ENCODE peak calls at places on chromosomes 6 and 20, in five cellular contexts. One of them, this sample, is unnamed.

GRCh38 chr6:143325379-143326140 is 124.9 kb downstream of the ADAT2 start:
- DNase-seq in body of pancreas: no peak
- DNase-seq in keratinocyte: peak; percentile 88
- DNase-seq in colonic mucosa: no peak
- DNase-seq in heart left ventricle: no peak
- DNase-seq in this sample: no peak

GRCh38 chr20:11178946-11179654 is 505.3 kb upstream of the JAG1 start:
- DNase-seq in body of pancreas: no peak
- DNase-seq in keratinocyte: peak; percentile 87
- DNase-seq in colonic mucosa: no peak
- DNase-seq in heart left ventricle: no peak
- DNase-seq in this sample: no peak

GRCh38 chr6:2558098-2558770 is 192.5 kb downstream of the MYLK4 start:
- DNase-seq in body of pancreas: no peak
- DNase-seq in keratinocyte: no peak
- DNase-seq in colonic mucosa: no peak
- DNase-seq in heart left ventricle: no peak
- DNase-seq in this sample: no peak

GRCh38 chr20:62737271-62737761 is 28.7 kb downstream of the NTSR1 start:
- DNase-seq in body of pancreas: no peak
- DNase-seq in keratinocyte: no peak
- DNase-seq in colonic mucosa: no peak
- DNase-seq in heart left ventricle: no peak
- DNase-seq in this sample: no peak

GRCh38 chr20:62134735-62135231 is 8.4 kb downstream of the PSMA7 start:
- DNase-seq in body of pancreas: peak; percentile 40
- DNase-seq in keratinocyte: no peak
- DNase-seq in colonic mucosa: no peak
- DNase-seq in heart left ventricle: no peak
- DNase-seq in this sample: no peak

GRCh38 chr20:37848706-37849105 is 54.2 kb upstream of the VSTM2L start:
- DNase-seq in body of pancreas: no peak
- DNase-seq in keratinocyte: no peak
- DNase-seq in colonic mucosa: no peak
- DNase-seq in heart left ventricle: no peak
- DNase-seq in this sample: no peak

GRCh38 chr20:19890358-19891117 is 126.6 kb upstream of the NAA20 start:
- DNase-seq in body of pancreas: no peak
- DNase-seq in keratinocyte: no peak
- DNase-seq in colonic mucosa: peak; percentile 38
- DNase-seq in heart left ventricle: no peak
- DNase-seq in this sample: no peak

GRCh38 chr20:59743767-59744485 is 139.6 kb downstream of the PHACTR3 start:
- DNase-seq in body of pancreas: no peak
- DNase-seq in keratinocyte: no peak
- DNase-seq in colonic mucosa: peak; percentile 26
- DNase-seq in heart left ventricle: no peak
- DNase-seq in this sample: no peak

DNA sequence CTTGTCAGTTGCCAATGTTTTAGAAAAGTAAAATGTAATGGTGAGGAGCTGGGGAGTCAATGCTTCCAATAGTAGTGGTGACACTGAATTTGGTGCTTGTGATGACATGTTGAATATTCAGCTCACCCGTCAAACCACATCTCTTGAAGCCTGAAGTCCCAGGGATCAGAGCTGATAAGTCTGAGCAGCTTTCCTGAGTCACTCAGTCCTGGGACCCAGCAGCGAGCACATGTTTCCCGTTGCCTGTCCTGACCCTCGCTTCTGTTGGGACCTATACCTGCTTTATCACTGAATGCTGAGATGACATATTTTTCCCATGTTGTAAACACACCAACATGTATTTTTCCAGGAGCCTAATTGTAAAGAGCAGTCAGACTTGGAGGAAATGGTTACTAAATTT is 693.6 kb downstream of the QKI start:
- DNase-seq in body of pancreas: no peak
- DNase-seq in keratinocyte: no peak
- DNase-seq in colonic mucosa: no peak
- DNase-seq in heart left ventricle: no peak
- DNase-seq in this sample: no peak
- H3K4me3 ChIP-seq in body of pancreas: no peak overlapping the region
- H3K4me3 ChIP-seq in keratinocyte: no peak overlapping the region
- H3K4me3 ChIP-seq in colonic mucosa: no peak overlapping the region
- H3K4me3 ChIP-seq in heart left ventricle: peak overlapping the region; percentile 22
- H3K4me3 ChIP-seq in this sample: no peak overlapping the region

DNA sequence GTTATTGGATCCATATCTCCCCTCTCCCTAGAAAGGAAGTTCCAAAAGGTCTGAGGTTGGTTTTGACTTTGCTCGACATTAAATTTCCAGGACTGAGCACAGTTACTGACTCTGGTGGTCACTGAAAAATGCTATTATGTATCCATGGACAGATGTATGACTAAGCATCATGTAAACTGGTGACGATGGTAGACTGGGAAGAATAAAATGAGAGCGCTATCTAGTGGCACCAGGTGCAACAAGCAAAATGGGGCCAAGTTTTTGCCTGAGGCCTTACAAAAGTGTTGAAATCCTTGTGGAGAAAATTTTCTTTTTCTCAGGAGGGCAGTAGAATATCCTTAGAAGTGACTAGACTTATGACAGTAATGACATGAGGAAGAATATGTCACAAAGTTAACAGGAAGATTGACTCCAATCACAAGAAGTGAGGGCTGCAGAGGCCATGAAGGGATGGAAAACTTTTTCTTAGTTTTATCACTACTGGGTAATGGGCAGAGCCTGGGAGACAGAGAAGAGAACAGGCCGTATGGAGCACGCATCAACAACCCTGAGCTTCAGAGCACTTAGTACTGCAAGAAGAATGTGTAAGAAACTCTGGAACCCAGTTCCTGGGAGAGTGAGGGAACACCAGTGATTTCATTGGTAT is 88.9 kb upstream of the ELOVL5 start:
- DNase-seq in body of pancreas: peak; percentile 43
- DNase-seq in keratinocyte: no peak
- DNase-seq in colonic mucosa: peak; percentile 21
- DNase-seq in heart left ventricle: no peak
- DNase-seq in this sample: peak; percentile 8
- TF ChIP-seq CTCF in body of pancreas: no peak
- TF ChIP-seq CTCF in keratinocyte: peak; percentile 69
- TF ChIP-seq CTCF in colonic mucosa: peak; percentile 35
- TF ChIP-seq CTCF in heart left ventricle: peak; percentile 27
- TF ChIP-seq CTCF in this sample: peak; percentile 59

GRCh38 chr6:144415014-144415413 is 129.9 kb downstream of the UTRN start:
- DNase-seq in body of pancreas: no peak
- DNase-seq in keratinocyte: no peak
- DNase-seq in colonic mucosa: no peak
- DNase-seq in heart left ventricle: no peak
- DNase-seq in this sample: no peak

GRCh38 chr6:144416244-144416643 is 131.1 kb downstream of the UTRN start:
- DNase-seq in body of pancreas: no peak
- DNase-seq in keratinocyte: no peak
- DNase-seq in colonic mucosa: no peak
- DNase-seq in heart left ventricle: no peak
- DNase-seq in this sample: no peak

GRCh38 chr6:144415835-144416237 is 130.7 kb downstream of the UTRN start:
- DNase-seq in body of pancreas: no peak
- DNase-seq in keratinocyte: peak; percentile 49
- DNase-seq in colonic mucosa: no peak
- DNase-seq in heart left ventricle: no peak
- DNase-seq in this sample: no peak

GRCh38 chr6:144411506-144412165 is 126.5 kb downstream of the UTRN start:
- DNase-seq in body of pancreas: no peak
- DNase-seq in keratinocyte: no peak
- DNase-seq in colonic mucosa: no peak
- DNase-seq in heart left ventricle: no peak
- DNase-seq in this sample: no peak

GRCh38 chr6:144413418-144413817 is 128.3 kb downstream of the UTRN start:
- DNase-seq in body of pancreas: no peak
- DNase-seq in keratinocyte: no peak
- DNase-seq in colonic mucosa: no peak
- DNase-seq in heart left ventricle: no peak
- DNase-seq in this sample: no peak
- H3K36me3 ChIP-seq in body of pancreas: no peaks in the 10 kb centered on the region
- H3K36me3 ChIP-seq in keratinocyte: no peaks in the 10 kb centered on the region
- H3K36me3 ChIP-seq in colonic mucosa: no peaks in the 10 kb centered on the region
- H3K36me3 ChIP-seq in heart left ventricle: no peaks in the 10 kb centered on the region
- H3K36me3 ChIP-seq in this sample: no peaks in the 10 kb centered on the region

DNA sequence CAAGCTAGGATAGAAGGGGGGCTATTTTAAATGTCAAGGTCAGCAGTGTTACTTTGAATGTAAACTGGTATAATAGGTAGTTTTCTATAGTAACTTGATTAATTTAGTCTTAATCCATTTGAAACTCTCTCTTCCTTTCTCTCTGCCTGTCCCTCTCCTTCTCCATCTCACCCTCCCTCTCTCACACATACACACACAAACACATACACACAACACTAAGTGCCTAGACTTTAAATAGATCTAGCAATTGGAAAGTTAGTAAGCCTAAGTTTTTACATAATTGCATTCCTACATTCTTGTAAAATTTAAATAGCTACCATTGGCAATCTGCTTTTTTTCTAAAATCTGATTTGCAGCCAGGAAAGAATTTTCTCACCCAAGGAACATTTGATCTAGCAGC is 15.8 kb downstream of the GFRA4 start:
- DNase-seq in body of pancreas: no peak
- DNase-seq in keratinocyte: no peak
- DNase-seq in colonic mucosa: no peak
- DNase-seq in heart left ventricle: no peak
- DNase-seq in this sample: no peak
- H3K4me3 ChIP-seq in body of pancreas: no peak overlapping the region
- H3K4me3 ChIP-seq in keratinocyte: no peak overlapping the region
- H3K4me3 ChIP-seq in colonic mucosa: no peak overlapping the region
- H3K4me3 ChIP-seq in heart left ventricle: no peak overlapping the region
- H3K4me3 ChIP-seq in this sample: no peak overlapping the region

DNA sequence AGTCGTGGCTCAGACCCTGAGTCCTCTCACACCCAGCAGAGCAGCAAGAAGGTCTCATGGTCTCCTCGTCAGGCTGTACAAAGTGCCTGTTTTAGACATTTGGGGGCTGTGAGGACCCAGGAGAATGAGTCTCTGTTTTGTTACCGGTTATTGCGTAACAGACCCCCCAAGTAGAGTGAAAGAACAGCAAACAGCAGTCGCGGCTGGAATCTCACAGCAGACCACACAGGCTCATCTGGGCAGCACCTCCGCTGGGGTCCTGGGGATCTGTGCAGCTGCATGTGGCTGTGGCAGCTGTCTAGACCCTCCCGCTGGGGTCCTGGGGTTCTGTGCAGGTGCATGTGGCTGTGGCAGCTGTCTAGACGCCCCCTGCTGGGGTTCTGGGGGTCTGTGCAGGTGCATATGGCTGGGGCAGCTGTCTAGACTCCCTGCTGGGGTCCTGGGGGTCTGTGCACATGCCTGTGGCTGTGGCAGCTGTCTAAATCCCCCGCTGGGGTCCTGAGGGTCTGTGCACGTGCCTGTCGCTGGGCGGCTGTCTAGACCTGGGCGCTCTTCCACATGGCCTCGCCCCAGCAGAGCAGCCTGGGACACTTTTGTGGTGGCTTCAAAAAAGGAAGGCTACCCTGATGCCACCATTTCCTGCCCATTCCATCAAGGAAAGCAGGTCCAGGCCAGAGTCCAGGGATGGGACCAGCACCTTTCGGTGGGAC is 24.7 kb downstream of the ENTPD6 start:
- DNase-seq in body of pancreas: no peak
- DNase-seq in keratinocyte: no peak
- DNase-seq in colonic mucosa: no peak
- DNase-seq in heart left ventricle: no peak
- DNase-seq in this sample: no peak
- TF ChIP-seq CTCF in body of pancreas: no peak
- TF ChIP-seq CTCF in keratinocyte: no peak
- TF ChIP-seq CTCF in colonic mucosa: peak; percentile 13
- TF ChIP-seq CTCF in heart left ventricle: no peak
- TF ChIP-seq CTCF in this sample: peak; percentile 29

GRCh38 chr20:48653706-48654051 is 174.1 kb downstream of the PREX1 start:
- DNase-seq in body of pancreas: no peak
- DNase-seq in keratinocyte: no peak
- DNase-seq in colonic mucosa: no peak
- DNase-seq in heart left ventricle: no peak
- DNase-seq in this sample: no peak
- H3K36me3 ChIP-seq in body of pancreas: no peaks in the 10 kb centered on the region
- H3K36me3 ChIP-seq in keratinocyte: no peaks in the 10 kb centered on the region
- H3K36me3 ChIP-seq in colonic mucosa: no peaks in the 10 kb centered on the region
- H3K36me3 ChIP-seq in heart left ventricle: peaks cover 61% of the 10 kb centered on the region
- H3K36me3 ChIP-seq in this sample: peaks cover 100% of the 10 kb centered on the region

GRCh38 chr6:41578714-41579610 is 32.8 kb downstream of the FOXP4 start:
- DNase-seq in body of pancreas: no peak
- DNase-seq in keratinocyte: no peak
- DNase-seq in colonic mucosa: peak; percentile 82
- DNase-seq in heart left ventricle: no peak
- DNase-seq in this sample: no peak
- H3K4me3 ChIP-seq in body of pancreas: no peak overlapping the region
- H3K4me3 ChIP-seq in keratinocyte: no peak overlapping the region
- H3K4me3 ChIP-seq in colonic mucosa: no peak overlapping the region
- H3K4me3 ChIP-seq in heart left ventricle: no peak overlapping the region
- H3K4me3 ChIP-seq in this sample: no peak overlapping the region

GRCh38 chr6:31728767-31729514 is at the start of gene DDAH2:
- DNase-seq in body of pancreas: no peak
- DNase-seq in keratinocyte: no peak
- DNase-seq in colonic mucosa: no peak
- DNase-seq in heart left ventricle: peak; percentile 49
- DNase-seq in this sample: no peak

GRCh38 chr6:31732029-31732428 is 2.9 kb upstream of the DDAH2 start:
- DNase-seq in body of pancreas: no peak
- DNase-seq in keratinocyte: no peak
- DNase-seq in colonic mucosa: no peak
- DNase-seq in heart left ventricle: no peak
- DNase-seq in this sample: no peak

GRCh38 chr6:31729515-31729978 is 448 bp upstream of the DDAH2 start:
- DNase-seq in body of pancreas: peak; percentile 89
- DNase-seq in keratinocyte: no peak
- DNase-seq in colonic mucosa: peak; percentile 97
- DNase-seq in heart left ventricle: peak; percentile 93
- DNase-seq in this sample: peak; percentile 94

GRCh38 chr6:31730631-31731086 is 1.6 kb upstream of the DDAH2 start:
- DNase-seq in body of pancreas: no peak
- DNase-seq in keratinocyte: no peak
- DNase-seq in colonic mucosa: no peak
- DNase-seq in heart left ventricle: no peak
- DNase-seq in this sample: no peak

DNA sequence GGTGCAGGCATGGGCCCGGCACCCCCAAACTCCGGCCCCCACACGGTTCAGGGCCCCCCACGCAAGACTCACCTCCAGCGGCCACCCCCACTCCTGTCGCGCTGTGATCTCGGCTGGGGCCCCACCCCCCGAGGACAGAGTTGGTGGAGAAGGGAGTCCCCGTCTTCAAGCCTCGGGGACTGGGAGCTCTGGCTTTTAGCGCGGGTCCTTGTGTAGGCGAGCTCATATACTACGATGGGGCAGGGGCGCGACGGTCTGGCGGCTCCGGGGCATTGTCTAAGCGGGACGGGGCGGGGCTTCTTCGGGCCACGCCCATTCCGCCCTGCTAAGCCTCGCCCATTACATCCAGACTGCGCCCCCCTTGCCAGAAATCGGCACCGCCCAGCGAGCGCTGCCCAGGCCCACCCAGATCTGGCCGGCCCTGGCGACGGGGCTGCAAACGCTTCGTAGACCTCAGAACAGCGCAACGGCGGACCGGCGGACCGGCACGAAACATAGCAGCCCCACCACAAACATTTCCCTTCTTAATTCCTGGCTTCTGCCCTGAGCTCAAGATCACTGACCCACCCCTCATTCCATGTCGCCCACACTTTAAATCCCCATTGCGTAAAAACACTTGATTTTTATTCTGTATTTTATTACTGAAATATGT is 1.0 kb upstream of the DDAH2 start:
- DNase-seq in body of pancreas: peak; percentile 75
- DNase-seq in keratinocyte: no peak
- DNase-seq in colonic mucosa: peak; percentile 92
- DNase-seq in heart left ventricle: peak; percentile 94
- DNase-seq in this sample: peak; percentile 93
- TF ChIP-seq CTCF in body of pancreas: no peak
- TF ChIP-seq CTCF in keratinocyte: no peak
- TF ChIP-seq CTCF in colonic mucosa: no peak
- TF ChIP-seq CTCF in heart left ventricle: no peak
- TF ChIP-seq CTCF in this sample: no peak

This sample was measured in heart right ventricle.